ENCODE peak calls at places on chromosomes 12 and 14, in eight cellular contexts. G is HCT116, Y is GM23338, P is HepG2, L is K562, J is GM12878, O is H1, A is endothelial cell of umbilical vein. T is an unnamed sample.

GRCh38 chr14:104656014-104656714 is 33.3 kb upstream of the INF2 start:
- DNase-seq in G (no peak), Y (no peak), P (no peak), L (no peak), J (no peak), O (no peak), A (no peak), T (no peak)

GRCh38 chr14:50607181-50607580 is 47.2 kb downstream of the ATL1 start:
- DNase-seq in G (no peak), Y (no peak), P (no peak), L (no peak), J (no peak), O (no peak), A (no peak), T (no peak)

GRCh38 chr12:18629916-18630315 is 107.9 kb downstream of the PLCZ1 start:
- DNase-seq in G (no peak), Y (no peak), P (no peak), L (no peak), J (no peak), O (no peak), A (no peak), T (no peak)

GRCh38 chr12:65638324-65638723 is 186.0 kb upstream of the HMGA2 start:
- DNase-seq in G (no peak), Y (no peak), P (no peak), L (peak; percentile 21), J (no peak), O (no peak), A (no peak), T (no peak)

GRCh38 chr12:24754690-24755638 is 193.9 kb downstream of the BCAT1 start:
- DNase-seq in G (no peak), Y (no peak), P (peak; percentile 94), L (no peak), J (no peak), O (no peak), A (no peak), T (no peak)

GRCh38 chr12:116278667-116279066 is 1.2 kb upstream of the MED13L start:
- DNase-seq in G (no peak), Y (no peak), P (no peak), L (no peak), J (no peak), O (no peak), A (no peak), T (no peak)

GRCh38 chr14:80629606-80630005 is 311.9 kb downstream of the CEP128 start:
- DNase-seq in G (no peak), Y (no peak), P (no peak), L (no peak), J (no peak), O (no peak), A (no peak), T (no peak)

GRCh38 chr14:34355584-34356266 is 106.3 kb downstream of the SPTSSA start:
- DNase-seq in G (no peak), Y (no peak), P (peak; percentile 45), L (no peak), J (no peak), O (no peak), A (peak; percentile 48), T (peak; percentile 52)

GRCh38 chr12:65881348-65881961 is 57.2 kb downstream of the HMGA2 start:
- DNase-seq in G (no peak), Y (peak; percentile 54), P (no peak), L (no peak), J (no peak), O (no peak), A (no peak), T (no peak)

GRCh38 chr12:10669533-10669932 is 4.3 kb downstream of the STYK1 start:
- DNase-seq in G (no peak), Y (no peak), P (no peak), L (no peak), J (no peak), O (no peak), A (peak; percentile 61), T (no peak)

GRCh38 chr12:16870845-16871244 is 264.9 kb upstream of the LMO3 start:
- DNase-seq in G (no peak), Y (no peak), P (no peak), L (no peak), J (no peak), O (no peak), A (no peak), T (no peak)

DNA sequence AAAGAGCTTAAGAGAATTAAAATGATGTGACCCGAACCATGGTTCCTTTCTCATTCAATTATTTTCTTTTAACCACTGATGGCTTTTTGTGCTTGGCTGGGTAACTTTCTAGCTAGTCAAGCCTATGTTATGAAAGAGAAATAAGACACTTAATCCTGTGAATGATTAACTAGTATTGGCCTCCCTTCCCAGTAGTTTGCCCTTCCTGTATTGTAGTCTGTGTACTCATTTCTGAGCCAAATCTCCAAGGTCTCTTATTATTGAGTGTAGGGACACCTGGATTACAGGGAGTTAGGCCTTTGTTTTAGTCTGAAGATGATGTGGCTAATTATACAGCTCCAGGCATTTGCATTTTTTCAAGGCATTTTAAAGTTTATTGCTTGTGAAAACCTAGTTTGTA is 353.1 kb downstream of the RAD51B start:
- DNase-seq in G (peak; percentile 34), Y (no peak), P (peak; percentile 94), L (no peak), J (peak; percentile 43), O (no peak), A (peak; percentile 31), T (no peak)
- TF ChIP-seq POLR2AphosphoS5 in G (no peak), Y (no peak), P (peak; percentile 26), L (no peak), J (no peak), O (no peak), A (no peak), T (no peak)

GRCh38 chr14:39396448-39396847 is 35.8 kb downstream of the FBXO33 start:
- DNase-seq in G (no peak), Y (no peak), P (no peak), L (no peak), J (no peak), O (no peak), A (no peak), T (no peak)
- TF ChIP-seq EZH2 in G (no peak), Y (no peak), P (no peak), L (no peak), J (no peak), O (no peak), A (no peak), T (no peak)

DNA sequence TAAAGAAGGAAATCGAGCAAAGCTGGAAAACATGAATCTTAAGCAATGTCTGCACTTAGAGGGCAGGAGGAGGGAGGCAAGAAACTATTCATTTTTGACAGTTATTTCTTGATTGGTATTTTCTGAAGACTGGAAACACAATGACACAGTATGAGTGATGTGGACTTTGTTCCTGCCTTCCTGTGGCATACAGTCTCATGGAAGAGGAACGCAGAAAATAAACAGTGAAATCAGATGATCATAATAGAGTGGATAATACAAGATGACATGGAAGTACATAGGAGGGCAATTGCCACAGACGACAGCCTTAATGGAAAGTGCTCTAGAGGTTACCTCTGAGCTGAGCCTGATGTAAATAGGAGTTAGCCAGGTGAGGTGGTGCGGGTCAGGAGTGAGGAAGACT is 140.4 kb upstream of the MAX start:
- DNase-seq in G (no peak), Y (no peak), P (peak; percentile 95), L (no peak), J (no peak), O (no peak), A (peak; percentile 68), T (no peak)
- TF ChIP-seq POLR2AphosphoS5 in G (no peak), Y (no peak), P (no peak), L (no peak), J (no peak), O (no peak), A (peak; percentile 44), T (no peak)

DNA sequence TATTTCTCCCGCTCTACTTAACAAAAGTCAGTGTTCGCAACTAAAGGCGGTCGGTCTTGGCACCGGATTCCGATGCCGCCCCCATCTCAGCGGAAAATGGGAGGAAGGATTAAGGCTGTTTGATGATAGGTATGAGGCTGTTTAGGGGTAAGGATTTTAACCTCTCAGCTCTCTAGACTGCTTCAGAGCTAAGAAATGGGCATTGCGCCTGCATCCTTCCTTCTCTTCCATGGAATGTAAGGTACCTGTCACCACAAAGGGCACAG is 1.4 kb downstream of the COCH start:
- DNase-seq in G (no peak), Y (peak; percentile 48), P (no peak), L (no peak), J (no peak), O (no peak), A (no peak), T (no peak)
- TF ChIP-seq EZH2 in G (no peak), Y (no peak), P (no peak), L (no peak), J (no peak), O (no peak), A (peak; percentile 2), T (no peak)

GRCh38 chr12:123085730-123086487 is 65.0 kb downstream of the PITPNM2 start:
- DNase-seq in G (peak; percentile 83), Y (no peak), P (peak; percentile 68), L (no peak), J (no peak), O (no peak), A (peak; percentile 80), T (no peak)
- TF ChIP-seq POLR2AphosphoS5 in G (peak; percentile 61), Y (no peak), P (no peak), L (no peak), J (no peak), O (no peak), A (no peak), T (no peak)

GRCh38 chr14:41718477-41719166 is 111.9 kb downstream of the LRFN5 start:
- DNase-seq in G (no peak), Y (no peak), P (no peak), L (no peak), J (no peak), O (no peak), A (no peak), T (no peak)
- TF ChIP-seq EZH2 in G (no peak), Y (no peak), P (no peak), L (no peak), J (no peak), O (no peak), A (no peak), T (no peak)